ENCODE peak calls at places on chromosomes 4 and X, in five cellular contexts. A, N, D, Q and U are unnamed samples.
A peak's percentile ranks its signal among the peaks of the same experiment; 100 is the strongest.

GRCh38 chr4:163606885-163607284 is 112.4 kb downstream of the TMA16 start:
- DNase-seq in D (no peak), Q (no peak), A (no peak), N (no peak), U (no peak)

GRCh38 chr4:186105721-186106335 is 1.3 kb downstream of the FAM149A start:
- DNase-seq in Q (no peak), D (no peak), N (no peak), A (no peak), U (no peak)

GRCh38 chr4:89838005-89838404 is 1.0 kb upstream of the SNCA start:
- DNase-seq in N (no peak), D (no peak), Q (peak; percentile 12), A (peak; percentile 12), U (no peak)

GRCh38 chr4:124105212-124105611 is 607.3 kb downstream of the ANKRD50 start:
- DNase-seq in A (no peak), D (no peak), Q (peak; percentile 54), N (no peak), U (no peak)

GRCh38 chr4:100746141-100746540 is 228.3 kb upstream of the EMCN start:
- DNase-seq in A (no peak), D (no peak), Q (no peak), N (no peak), U (no peak)

GRCh38 chr4:83387922-83388676 is 53.5 kb upstream of the HPSE start:
- DNase-seq in A (no peak), D (no peak), N (no peak), Q (peak; percentile 27), U (no peak)

GRCh38 chr4:38330321-38330720 is 333.7 kb upstream of the KLF3 start:
- DNase-seq in D (no peak), N (no peak), A (no peak), Q (no peak), U (no peak)

GRCh38 chr4:25795091-25795490 is 67.7 kb downstream of the SEL1L3 start:
- DNase-seq in A (no peak), D (no peak), Q (no peak), N (no peak), U (no peak)

GRCh38 chrX:37599735-37600134 is 28.3 kb downstream of the LANCL3 start:
- DNase-seq in N (no peak), A (no peak), Q (no peak), D (no peak), U (no peak)

GRCh38 chr4:110294165-110294564 is 95.8 kb upstream of the ELOVL6 start:
- DNase-seq in Q (peak; percentile 21), A (no peak), N (no peak), D (no peak), U (no peak)

GRCh38 chrX:153645151-153645550 is 1.9 kb upstream of the DUSP9 start:
- DNase-seq in A (no peak), D (no peak), N (no peak), Q (no peak), U (no peak)

GRCh38 chr4:150972592-150972991 is 42.5 kb downstream of the LRBA start:
- DNase-seq in Q (no peak), N (no peak), D (no peak), A (no peak), U (no peak)

GRCh38 chr4:96352051-96352517 is 512.2 kb downstream of the PDHA2 start:
- DNase-seq in Q (no peak), A (no peak), D (no peak), N (no peak), U (no peak)

GRCh38 chr4:123600426-123600825 is 203.8 kb downstream of the SPRY1 start:
- DNase-seq in N (no peak), Q (no peak), A (no peak), D (no peak), U (no peak)

GRCh38 chr4:89878611-89879010 is 16.0 kb upstream of the MMRN1 start:
- DNase-seq in A (no peak), N (no peak), D (no peak), Q (peak; percentile 3), U (no peak)

GRCh38 chr4:97453186-97453585 is 690.1 kb downstream of the STPG2 start:
- DNase-seq in Q (no peak), N (no peak), A (no peak), D (no peak), U (no peak)

GRCh38 chrX:115562492-115562872 is 1.5 kb downstream of the PLS3 start:
- DNase-seq in N (no peak), A (no peak), D (no peak), Q (peak; percentile 59), U (no peak)